ENCODE peak calls at places on chromosomes 13 and 19, in ten cellular contexts. U is A549, D is PC-9, I is astrocyte, M is ovary, F is adipocyte, Y is testis, O is IMR-90, P is lower lobe of right lung, C is thoracic aorta. V is an unnamed sample. For H3K4me1, the result is how much of the 10 kb centered on the place peaks cover.

GRCh38 chr13:111552891-111553637 is 232.6 kb downstream of the TEX29 start:
- DNase-seq in U (no peak), D (no peak), I (no peak), M (no peak), F (no peak), Y (no peak), O (no peak), P (no peak), C (no peak), V (no peak)

GRCh38 chr19:32808236-32808635 is 61.3 kb downstream of the SLC7A9 start:
- DNase-seq in U (no peak), D (no peak), I (no peak), M (no peak), F (no peak), Y (no peak), O (no peak), P (no peak), C (no peak), V (no peak)

GRCh38 chr13:33349996-33350826 is 64.7 kb upstream of the STARD13 start:
- DNase-seq in U (no peak), D (peak), I (peak), M (peak), F (peak), Y (peak), O (peak), P (peak), C (no peak), V (peak)

GRCh38 chr13:25752957-25753540 is 298.8 kb downstream of the SHISA2 start:
- DNase-seq in U (no peak), D (no peak), I (peak), M (peak), F (peak), Y (peak), O (peak), P (no peak), C (peak), V (peak)

GRCh38 chr13:46489586-46490023 is 63.4 kb upstream of the LRCH1 start:
- DNase-seq in U (no peak), D (no peak), I (peak), M (no peak), F (peak), Y (no peak), O (peak), P (no peak), C (peak), V (peak)

GRCh38 chr19:39218230-39219007 is 14.4 kb upstream of the SYCN start:
- DNase-seq in U (no peak), D (no peak), I (no peak), M (no peak), F (no peak), Y (no peak), O (no peak), P (no peak), C (no peak), V (no peak)

GRCh38 chr13:75628811-75629210 is 7.3 kb upstream of the LMO7 start:
- DNase-seq in U (no peak), D (no peak), I (no peak), M (no peak), F (no peak), Y (no peak), O (no peak), P (no peak), C (no peak), V (no peak)

GRCh38 chr13:95814494-95814893 is 137.6 kb downstream of the DNAJC3 start:
- DNase-seq in U (no peak), D (no peak), I (no peak), M (no peak), F (no peak), Y (no peak), O (no peak), P (no peak), C (no peak), V (no peak)

GRCh38 chr13:90591260-90591926 is 756.1 kb upstream of the MIR17HG start:
- DNase-seq in U (no peak), D (no peak), I (no peak), M (no peak), F (no peak), Y (no peak), O (no peak), P (no peak), C (no peak), V (no peak)

GRCh38 chr13:36819811-36820140 is 754 bp downstream of the RFXAP start:
- DNase-seq in U (peak), D (peak), I (peak), M (peak), F (peak), Y (no peak), O (peak), P (no peak), C (no peak), V (peak)

GRCh38 chr19:1856698-1857603 is 6.4 kb downstream of the KLF16 start:
- DNase-seq in U (peak), D (peak), I (peak), M (peak), F (peak), Y (peak), O (peak), P (peak), C (peak), V (no peak)

GRCh38 chr19:35851213-35852028 is 883 bp downstream of the NPHS1 start:
- DNase-seq in U (no peak), D (no peak), I (no peak), M (no peak), F (no peak), Y (no peak), O (no peak), P (no peak), C (no peak), V (no peak)

GRCh38 chr13:84870190-84870589 is 929.0 kb downstream of the SLITRK6 start:
- DNase-seq in U (peak), D (no peak), I (no peak), M (no peak), F (no peak), Y (no peak), O (no peak), P (no peak), C (no peak), V (no peak)

GRCh38 chr13:88303605-88304004 is 632.4 kb downstream of the SLITRK5 start:
- DNase-seq in U (no peak), D (no peak), I (no peak), M (no peak), F (no peak), Y (no peak), O (no peak), P (no peak), C (no peak), V (no peak)

GRCh38 chr19:13104848-13105646 is 2.4 kb upstream of the LYL1 start:
- DNase-seq in U (no peak), D (no peak), I (no peak), M (no peak), F (no peak), Y (no peak), O (no peak), P (peak), C (no peak), V (no peak)

GRCh38 chr13:19362946-19363510 is 181.4 kb upstream of the TUBA3C start:
- DNase-seq in U (no peak), D (no peak), I (no peak), M (no peak), F (no peak), Y (no peak), O (no peak), P (no peak), C (no peak), V (no peak)

GRCh38 chr19:10395003-10395402 is 8.3 kb downstream of the CDC37 start:
- DNase-seq in U (no peak), D (no peak), I (no peak), M (no peak), F (no peak), Y (no peak), O (no peak), P (no peak), C (no peak), V (no peak)

GRCh38 chr13:20814224-20814910 is 40.6 kb upstream of the EEF1AKMT1 start:
- DNase-seq in U (peak), D (peak), I (peak), M (peak), F (peak), Y (peak), O (peak), P (peak), C (peak), V (peak)

GRCh38 chr13:20217168-20217567 is 15.0 kb downstream of the GJB6 start:
- DNase-seq in U (no peak), D (no peak), I (no peak), M (no peak), F (no peak), Y (no peak), O (no peak), P (no peak), C (no peak), V (no peak)

DNA sequence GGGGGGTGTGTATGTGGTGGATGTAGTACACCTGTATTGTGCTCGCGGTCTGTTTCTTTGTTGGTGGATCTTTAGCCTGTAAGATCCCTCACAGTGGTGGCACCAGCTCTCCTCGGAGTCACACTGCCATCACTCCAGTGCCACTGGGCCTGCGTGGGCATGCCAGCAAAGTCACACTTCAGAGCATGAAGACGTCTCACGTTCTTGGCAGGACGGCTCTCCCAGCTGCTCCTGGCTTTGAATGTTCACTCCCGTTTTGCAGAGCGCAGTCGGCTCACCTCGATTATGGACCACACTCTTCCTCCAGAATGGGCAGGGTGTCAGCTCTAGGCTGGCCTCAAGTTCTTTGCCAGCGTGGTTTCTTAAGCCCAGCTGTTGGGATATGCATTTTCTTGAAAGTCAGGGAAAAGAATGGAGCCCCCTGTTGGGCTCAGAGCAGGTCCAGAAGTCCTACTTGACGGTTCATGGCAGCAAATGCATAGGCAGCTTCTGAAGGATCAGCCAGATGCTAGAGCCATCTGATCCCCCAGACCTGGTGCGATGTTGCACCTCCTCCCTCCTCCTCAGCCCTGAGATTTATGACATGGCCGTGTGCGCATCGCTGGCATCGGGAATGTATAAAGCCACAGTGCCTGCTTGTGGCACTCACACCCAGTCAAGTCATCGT is 40.4 kb upstream of the NPAS1 start:
- DNase-seq in U (no peak), D (no peak), I (no peak), M (no peak), F (no peak), Y (peak), O (no peak), P (no peak), C (no peak), V (no peak)
- H3K4me1 ChIP-seq in U (half or more), D (under half), I (under half), M (under half), F (half or more), Y (half or more), O (under half), P (half or more), C (half or more), V (half or more)

DNA sequence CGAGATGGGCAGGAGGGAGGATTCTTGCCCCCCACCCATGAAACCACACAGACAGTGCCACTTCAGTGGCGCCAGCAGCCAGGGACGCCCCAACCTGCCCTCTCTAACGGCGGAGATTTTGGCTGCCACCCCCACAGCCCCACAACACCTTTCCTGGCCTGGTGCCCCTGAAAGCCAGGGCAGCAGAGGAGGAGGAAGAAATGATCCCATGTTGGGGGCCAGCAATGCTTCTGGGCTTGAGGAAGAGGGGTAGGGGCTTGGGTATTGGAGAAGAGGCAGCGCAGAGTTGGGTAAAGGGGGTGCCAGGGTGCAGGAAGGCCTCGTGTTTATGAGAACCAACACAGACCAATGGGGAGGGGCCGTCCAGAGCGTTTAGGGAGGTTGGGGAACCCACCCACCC is 1.7 kb downstream of the MLLT1 start:
- DNase-seq in U (no peak), D (no peak), I (no peak), M (no peak), F (no peak), Y (no peak), O (no peak), P (no peak), C (no peak), V (no peak)
- H3K4me3 ChIP-seq in U (no peak), D (no peak), I (peak), M (no peak), F (peak), Y (no peak), O (peak), P (peak), C (no peak), V (no peak)

GRCh38 chr19:3098515-3099346 is 4.6 kb downstream of the GNA11 start:
- DNase-seq in U (no peak), D (no peak), I (no peak), M (no peak), F (peak), Y (peak), O (peak), P (peak), C (no peak), V (no peak)

GRCh38 chr19:3099347-3100145 is 5.4 kb downstream of the GNA11 start:
- DNase-seq in U (no peak), D (no peak), I (no peak), M (peak), F (no peak), Y (no peak), O (no peak), P (no peak), C (no peak), V (no peak)

GRCh38 chr19:3100331-3100730 is 6.2 kb downstream of the GNA11 start:
- DNase-seq in U (no peak), D (no peak), I (no peak), M (no peak), F (no peak), Y (no peak), O (no peak), P (no peak), C (no peak), V (no peak)

GRCh38 chr19:3102239-3103140 is 8.3 kb downstream of the GNA11 start:
- DNase-seq in U (no peak), D (no peak), I (no peak), M (no peak), F (no peak), Y (no peak), O (no peak), P (no peak), C (no peak), V (no peak)

GRCh38 chr19:3100747-3101730 is 6.9 kb downstream of the GNA11 start:
- DNase-seq in U (no peak), D (no peak), I (no peak), M (no peak), F (no peak), Y (no peak), O (no peak), P (no peak), C (no peak), V (no peak)
- H3K4me1 ChIP-seq in U (under half), D (under half), I (under half), M (under half), F (under half), Y (half or more), O (under half), P (half or more), C (half or more), V (under half)

DNA sequence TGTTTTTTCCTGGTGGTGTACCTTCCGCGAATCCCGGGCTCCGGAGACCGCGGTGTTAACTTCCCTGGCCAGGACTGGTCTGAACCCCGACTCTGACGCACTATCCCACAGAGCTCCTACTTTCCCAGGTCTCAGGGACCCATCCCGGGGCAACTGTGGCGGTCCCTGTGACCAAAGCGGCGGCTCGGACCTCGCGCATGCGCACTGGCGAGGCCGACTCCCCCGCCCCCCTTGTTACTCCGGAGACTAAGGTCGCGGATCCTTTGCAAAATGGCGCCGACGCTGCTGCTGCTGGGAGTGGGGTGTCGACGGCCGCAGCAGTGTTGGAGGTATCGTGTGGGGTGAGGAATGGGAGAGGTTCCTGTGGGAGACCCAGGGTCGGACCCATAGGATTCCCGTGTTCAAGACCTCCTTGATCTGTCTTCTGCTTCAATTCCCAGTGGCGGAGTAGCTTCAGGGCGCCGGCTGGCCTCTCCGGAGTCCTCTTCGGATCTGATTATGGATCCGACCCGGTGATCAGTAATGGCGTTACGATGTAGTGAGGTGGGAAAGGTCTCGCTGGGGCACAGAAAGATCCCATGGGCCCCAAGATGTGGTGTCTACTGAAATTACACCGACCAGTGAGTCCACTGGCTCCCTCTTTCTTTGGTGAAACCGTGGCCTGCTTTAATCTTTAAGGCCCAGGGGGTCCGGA is 66.6 kb upstream of the ZNF527 start:
- DNase-seq in U (no peak), D (no peak), I (no peak), M (peak), F (no peak), Y (peak), O (no peak), P (peak), C (no peak), V (no peak)
- H3K4me3 ChIP-seq in U (no peak), D (no peak), I (no peak), M (peak), F (peak), Y (peak), O (peak), P (peak), C (peak), V (no peak)

DNA sequence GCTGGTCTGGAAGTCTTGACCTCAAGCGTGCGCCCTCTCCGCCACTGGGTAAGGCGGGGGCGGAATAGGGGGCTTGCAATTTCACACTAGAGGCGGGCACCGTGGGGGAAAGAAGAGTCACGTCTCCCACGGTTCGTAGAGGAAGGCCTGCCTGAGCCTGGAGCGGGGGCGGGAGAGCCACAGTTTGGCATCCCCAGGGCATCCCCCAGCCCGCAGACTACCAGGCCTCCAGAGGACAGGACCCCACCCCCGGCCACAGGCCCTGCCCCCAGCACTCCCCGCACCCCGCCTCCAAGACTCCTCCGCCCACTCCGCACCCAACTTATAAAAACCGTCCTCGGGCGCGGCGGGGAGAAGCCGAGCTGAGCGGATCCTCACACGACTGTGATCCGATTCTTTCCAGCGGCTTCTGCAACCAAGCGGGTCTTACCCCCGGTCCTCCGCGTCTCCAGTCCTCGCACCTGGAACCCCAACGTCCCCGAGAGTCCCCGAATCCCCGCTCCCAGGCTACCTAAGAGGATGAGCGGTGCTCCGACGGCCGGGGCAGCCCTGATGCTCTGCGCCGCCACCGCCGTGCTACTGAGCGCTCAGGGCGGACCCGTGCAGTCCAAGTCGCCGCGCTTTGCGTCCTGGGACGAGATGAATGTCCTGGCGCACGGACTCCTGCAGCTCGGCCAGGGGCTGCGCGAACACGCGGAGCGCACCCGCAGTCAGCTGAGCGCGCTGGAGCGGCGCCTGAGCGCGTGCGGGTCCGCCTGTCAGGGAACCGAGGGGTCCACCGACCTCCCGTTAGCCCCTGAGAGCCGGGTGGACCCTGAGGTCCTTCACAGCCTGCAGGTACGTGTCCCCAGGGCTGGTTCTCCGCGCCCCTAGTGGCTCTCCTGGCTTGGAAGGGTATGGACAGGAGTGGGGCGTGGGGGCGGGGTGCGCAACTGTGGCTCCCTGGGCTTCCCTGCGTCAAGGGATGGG is at the start of gene ANGPTL4:
- DNase-seq in U (peak), D (peak), I (peak), M (peak), F (peak), Y (peak), O (peak), P (peak), C (peak), V (peak)
- H3K4me1 ChIP-seq in U (half or more), D (half or more), I (under half), M (under half), F (under half), Y (under half), O (under half), P (half or more), C (under half), V (under half)

DNA sequence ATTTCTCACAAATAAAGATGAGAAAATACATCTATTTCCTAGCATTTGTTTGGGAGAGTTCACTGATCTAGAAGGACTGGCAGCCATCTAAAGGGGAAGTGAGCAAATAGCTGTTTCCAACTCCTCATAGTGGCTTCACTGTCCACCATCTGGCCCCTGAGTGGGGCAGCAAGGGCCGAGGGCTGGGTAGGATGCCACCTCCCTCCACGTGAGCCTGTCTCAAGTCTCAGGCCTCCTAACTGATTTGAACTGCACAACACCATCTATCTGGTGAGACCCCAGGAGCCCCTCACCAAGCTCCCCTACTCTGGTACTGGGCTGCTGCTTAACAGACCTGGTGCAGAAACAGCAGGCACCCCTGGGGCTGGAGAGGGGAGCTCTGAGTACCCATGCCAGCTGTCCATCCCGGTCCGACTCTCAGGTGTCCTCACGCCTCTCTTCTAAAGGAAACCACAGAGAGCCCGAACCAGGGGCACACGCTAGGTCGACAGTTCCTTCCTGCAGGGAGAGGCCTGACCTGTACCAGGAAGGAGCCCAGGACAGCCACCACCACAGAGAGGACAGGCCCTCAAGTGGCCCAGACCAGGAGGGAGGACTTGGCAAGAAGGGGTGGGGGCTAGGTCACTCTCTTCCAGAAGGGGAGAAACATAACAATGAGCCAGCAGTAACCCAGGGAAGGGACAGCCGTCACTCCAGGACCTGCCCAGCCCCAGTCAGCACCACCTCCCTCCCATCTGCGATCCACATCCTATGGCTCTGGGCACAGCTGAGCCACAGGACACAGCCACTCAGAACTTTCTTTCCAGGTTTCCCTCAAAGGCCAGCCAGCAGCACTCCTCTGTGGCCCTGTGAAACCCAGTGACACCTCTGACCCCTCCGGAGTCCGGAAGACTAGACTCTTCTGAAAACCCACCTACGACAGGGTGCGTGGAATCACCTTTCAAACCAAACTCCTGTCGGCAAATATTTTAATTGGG is 12.9 kb upstream of the SLC35E1 start:
- DNase-seq in U (no peak), D (no peak), I (no peak), M (no peak), F (no peak), Y (no peak), O (no peak), P (no peak), C (no peak), V (no peak)
- H3K4me3 ChIP-seq in U (no peak), D (no peak), I (no peak), M (no peak), F (no peak), Y (no peak), O (no peak), P (peak), C (peak), V (no peak)

GRCh38 chr19:44747739-44748425 is 626 bp upstream of the BCL3 start:
- DNase-seq in U (peak), D (peak), I (peak), M (peak), F (peak), Y (peak), O (peak), P (peak), C (no peak), V (peak)
- H3K4me1 ChIP-seq in U (half or more), D (half or more), I (under half), M (under half), F (half or more), Y (under half), O (under half), P (half or more), C (half or more), V (half or more)

V was measured in SJSA1.